ENCODE peak calls at places on chromosomes 6 and 20, in five cellular contexts. I, H, V, E and L are unnamed samples. For H3K27me3, the result is how much of the 10 kb centered on the place peaks cover.

GRCh38 chr20:10861619-10862018 is 187.8 kb upstream of the JAG1 start:
- DNase-seq in V (no peak), I (peak), E (no peak), H (no peak), L (no peak)

GRCh38 chr6:17226269-17226668 is 54.9 kb upstream of the RBM24 start:
- DNase-seq in I (no peak), V (no peak), E (no peak), H (no peak), L (no peak)

GRCh38 chr20:39412091-39412490 is 449.9 kb downstream of the DHX35 start:
- DNase-seq in E (no peak), I (no peak), V (no peak), H (no peak), L (no peak)

GRCh38 chr6:33688006-33688405 is 23.5 kb downstream of the UQCC2 start:
- DNase-seq in V (no peak), H (no peak), E (no peak), I (no peak), L (no peak)

GRCh38 chr6:154805288-154805911 is 72.2 kb downstream of the SCAF8 start:
- DNase-seq in H (peak), E (no peak), I (no peak), V (peak), L (no peak)

GRCh38 chr20:4709261-4710105 is 12.2 kb upstream of the PRND start:
- DNase-seq in E (no peak), H (no peak), V (no peak), I (no peak), L (no peak)

GRCh38 chr6:17869010-17869752 is 118.3 kb downstream of the KIF13A start:
- DNase-seq in E (no peak), H (no peak), V (peak), I (no peak), L (peak)

GRCh38 chr6:141561154-141561553 is 571.6 kb upstream of the GJE1 start:
- DNase-seq in H (no peak), V (no peak), I (no peak), E (no peak), L (no peak)

GRCh38 chr20:38168791-38169589 is 3.9 kb upstream of the TGM2 start:
- DNase-seq in I (no peak), V (peak), H (no peak), E (peak), L (no peak)

GRCh38 chr6:67047996-67048395 is 1341.0 kb upstream of the EYS start:
- DNase-seq in H (no peak), I (no peak), V (no peak), E (no peak), L (no peak)

GRCh38 chr6:106477790-106478189 is 117.3 kb downstream of the CRYBG1 start:
- DNase-seq in E (no peak), H (no peak), I (no peak), V (no peak), L (no peak)

GRCh38 chr20:43564993-43565757 is 6.3 kb downstream of the SGK2 start:
- DNase-seq in E (no peak), H (no peak), I (no peak), V (no peak), L (no peak)

GRCh38 chr20:25059866-25060465 is 2.0 kb upstream of the ACSS1 start:
- DNase-seq in H (no peak), V (no peak), I (no peak), E (no peak), L (no peak)

GRCh38 chr20:25058051-25058796 is at the start of gene ACSS1:
- DNase-seq in I (peak), V (peak), H (peak), E (peak), L (peak)

GRCh38 chr20:25058797-25059486 is 1.0 kb upstream of the ACSS1 start:
- DNase-seq in H (peak), E (no peak), V (peak), I (no peak), L (no peak)

GRCh38 chr20:25061103-25061799 is 3.3 kb upstream of the ACSS1 start:
- DNase-seq in H (no peak), V (no peak), I (peak), E (no peak), L (no peak)

GRCh38 chr20:25059487-25059820 is 1.5 kb upstream of the ACSS1 start:
- DNase-seq in V (no peak), E (no peak), I (no peak), H (no peak), L (no peak)
- H3K27me3 ChIP-seq in V (under half), E (under half), I (under half), H (half or more), L (under half)

DNA sequence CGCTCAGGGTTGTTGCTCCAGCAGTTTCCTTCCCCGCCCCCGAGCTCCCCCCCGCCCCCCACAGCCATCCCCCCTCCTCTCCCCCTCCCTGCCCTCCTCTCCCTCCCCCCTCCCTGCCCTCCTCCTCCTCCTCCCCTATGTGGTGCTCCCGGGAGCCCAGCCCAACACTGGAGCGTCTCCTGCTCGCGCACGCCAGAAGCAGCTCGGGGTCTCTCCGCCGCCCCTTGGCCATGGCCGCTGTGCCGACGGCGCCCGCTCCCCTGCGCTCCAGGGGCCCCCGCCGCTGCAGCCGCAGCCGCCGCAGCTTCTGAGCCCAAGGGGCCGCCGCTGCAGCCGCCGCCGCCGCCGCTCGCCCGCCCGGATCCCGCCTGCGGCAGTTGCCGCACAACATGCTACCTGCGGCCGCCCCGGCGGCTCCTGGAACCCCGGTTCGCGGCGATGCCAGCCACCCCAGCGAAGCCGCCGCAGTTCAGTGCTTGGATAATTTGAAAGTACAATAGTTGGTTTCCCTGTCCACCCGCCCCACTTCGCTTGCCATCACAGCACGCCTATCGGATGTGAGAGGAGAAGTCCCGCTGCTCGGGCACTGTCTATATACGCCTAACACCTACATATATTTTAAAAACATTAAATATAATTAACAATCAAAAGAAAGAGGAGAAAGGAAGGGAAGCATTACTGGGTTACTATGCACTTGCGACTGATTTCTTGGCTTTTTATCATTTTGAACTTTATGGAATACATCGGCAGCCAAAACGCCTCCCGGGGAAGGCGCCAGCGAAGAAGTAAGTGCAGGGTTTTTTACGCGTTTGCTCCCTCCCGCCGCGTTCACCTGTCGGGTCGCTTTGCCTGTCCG is at the start of gene RSPO3:
- DNase-seq in V (peak), H (peak), I (no peak), E (peak), L (peak)
- H3K27me3 ChIP-seq in V (under half), H (under half), I (under half), E (under half), L (under half)

DNA sequence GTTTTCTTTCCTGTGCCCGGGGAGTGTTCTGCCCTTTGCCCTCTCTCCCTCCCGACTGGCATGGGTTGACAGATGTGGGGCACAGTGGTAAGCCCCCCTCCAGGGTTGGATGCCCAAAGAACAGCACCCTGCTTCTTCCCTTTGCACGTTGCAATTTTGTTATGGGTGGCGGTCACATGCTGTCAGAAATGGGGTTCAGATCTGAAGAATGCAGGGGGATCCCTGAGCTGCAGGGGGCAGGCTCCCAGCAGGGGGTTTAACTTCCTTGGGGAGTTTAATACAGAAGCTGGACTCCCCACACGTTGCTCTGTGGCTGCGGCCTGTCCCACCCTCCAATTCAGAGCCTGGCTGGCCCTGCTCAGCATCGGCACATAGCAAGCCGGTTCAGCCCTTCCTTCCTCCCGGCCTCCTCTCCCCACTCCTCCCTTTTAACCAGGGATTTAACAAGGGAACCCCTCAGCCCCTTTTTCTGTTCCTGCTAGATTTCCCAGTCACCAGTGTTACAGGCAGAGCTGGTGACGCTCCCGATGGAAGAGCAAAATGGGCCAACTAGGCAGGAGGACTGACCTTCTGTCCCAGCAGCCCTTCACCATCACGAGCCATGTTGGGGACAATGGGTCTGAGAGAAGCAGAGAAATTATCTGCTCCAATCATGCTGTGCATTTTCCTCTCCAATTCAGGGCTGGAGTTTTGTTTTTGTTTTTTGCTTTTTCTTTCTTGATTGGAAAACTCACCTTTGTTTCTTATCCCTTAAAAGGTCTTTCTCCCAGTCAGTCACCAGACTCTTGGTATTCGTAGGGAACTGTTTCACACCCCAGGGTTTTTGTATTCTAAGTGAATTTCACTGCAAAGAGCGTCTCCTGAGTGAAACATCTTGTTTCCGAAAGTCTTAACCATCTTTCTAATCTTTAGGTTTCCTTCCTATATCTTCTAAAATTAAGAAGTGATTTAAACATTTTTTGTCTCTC is 6.8 kb downstream of the FOXF2 start:
- DNase-seq in E (no peak), H (no peak), V (no peak), I (no peak), L (no peak)
- H3K27me3 ChIP-seq in E (under half), H (half or more), V (under half), I (under half), L (half or more)

DNA sequence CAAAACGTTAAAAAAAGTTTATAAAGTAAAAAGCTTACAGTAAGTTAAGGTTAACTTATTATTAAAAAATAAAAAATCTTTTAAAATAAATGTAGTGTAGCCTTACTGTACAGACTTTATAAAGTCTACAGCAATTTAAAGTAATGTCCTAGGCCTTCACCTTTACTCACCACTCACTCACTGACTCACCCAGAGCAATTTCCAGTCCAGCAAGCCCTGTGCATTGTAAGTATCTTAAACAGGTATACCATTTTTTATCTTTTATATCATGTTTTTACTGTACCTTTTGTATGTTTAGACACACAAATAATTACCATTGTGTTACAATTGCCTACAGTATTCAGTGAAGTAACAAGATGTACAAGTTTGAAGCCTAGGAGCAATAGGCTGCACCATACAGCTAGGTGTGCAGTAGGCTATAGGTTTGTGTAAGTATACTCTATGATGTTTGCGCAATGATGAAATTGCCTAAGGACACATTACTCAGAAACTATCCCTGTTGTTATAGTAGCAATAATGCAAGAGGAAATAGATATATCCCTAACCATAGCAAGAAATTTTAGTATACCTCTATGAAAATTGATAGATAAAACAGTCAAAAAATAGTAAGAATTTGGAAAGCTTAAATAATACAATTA is 39.5 kb downstream of the FBXO5 start:
- DNase-seq in V (no peak), H (no peak), I (no peak), E (no peak), L (no peak)
- H3K27me3 ChIP-seq in V (under half), H (under half), I (under half), E (under half), L (under half)

GRCh38 chr20:59416916-59417315 is 116.5 kb downstream of the EDN3 start:
- DNase-seq in V (no peak), H (no peak), I (no peak), E (no peak), L (no peak)
- H3K27me3 ChIP-seq in V (under half), H (under half), I (under half), E (under half), L (under half)

DNA sequence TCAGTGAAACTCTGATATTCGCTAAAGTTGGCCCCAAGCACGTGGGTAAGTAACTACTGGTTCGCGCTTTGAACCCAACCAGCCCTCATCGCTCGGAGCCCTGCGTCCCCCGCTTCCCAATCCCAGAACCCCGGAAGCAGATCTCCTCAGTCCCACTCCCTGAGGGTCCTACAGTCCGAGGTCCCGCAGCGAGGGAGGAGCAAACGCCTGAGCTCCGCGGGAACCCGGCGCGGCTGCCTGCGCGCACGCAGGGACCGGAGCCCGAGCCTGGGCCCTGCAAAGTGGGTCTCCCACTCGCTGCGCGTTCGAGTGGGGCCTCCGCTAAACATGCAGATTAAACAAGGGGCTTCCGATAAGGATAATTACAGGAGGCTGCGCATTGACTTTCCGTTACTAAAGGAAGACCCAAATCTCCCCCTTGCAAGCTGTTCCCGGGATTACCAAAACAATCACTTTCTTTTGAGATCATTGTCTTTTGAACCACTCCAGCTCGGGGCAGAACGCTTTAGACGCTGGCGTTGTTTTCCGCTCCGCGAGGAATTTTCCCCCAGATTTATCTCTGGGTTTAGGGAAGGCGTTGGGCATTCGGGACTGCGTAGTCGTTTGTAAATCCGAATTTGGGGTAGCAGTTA is 1.3 kb upstream of the VSX1 start:
- DNase-seq in E (no peak), V (no peak), H (no peak), I (no peak), L (no peak)
- H3K27me3 ChIP-seq in E (under half), V (half or more), H (half or more), I (under half), L (under half)

GRCh38 chr20:46303176-46303956 is 4.9 kb downstream of the CDH22 start:
- DNase-seq in I (no peak), H (no peak), E (no peak), V (no peak), L (no peak)
- H3K27me3 ChIP-seq in I (under half), H (half or more), E (under half), V (under half), L (under half)

DNA sequence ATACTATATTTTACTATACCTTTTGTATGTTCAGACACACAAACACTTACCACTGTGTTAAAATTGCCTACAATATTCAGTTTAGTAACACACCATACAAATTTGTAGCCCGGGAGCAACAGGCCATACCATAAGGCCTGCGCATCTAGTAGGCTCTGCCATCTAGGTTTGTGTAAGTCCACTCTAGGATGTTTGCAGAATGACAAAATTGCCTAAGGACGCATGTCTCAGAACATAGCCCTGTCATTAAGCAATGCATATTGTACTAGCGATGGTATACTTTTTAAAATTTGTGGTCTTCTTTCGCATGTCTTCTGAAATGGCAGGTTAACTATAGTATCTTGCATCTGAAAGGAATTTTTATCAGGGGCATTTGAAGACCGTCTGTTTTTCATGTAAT is 26.6 kb upstream of the MAP7 start:
- DNase-seq in E (no peak), H (no peak), I (no peak), V (no peak), L (no peak)
- H3K27me3 ChIP-seq in E (under half), H (under half), I (under half), V (under half), L (under half)

GRCh38 chr6:150005761-150006651 is 19.3 kb downstream of the RAET1L start:
- DNase-seq in I (no peak), V (no peak), H (no peak), E (no peak), L (no peak)

GRCh38 chr6:150008588-150008987 is 16.7 kb downstream of the RAET1L start:
- DNase-seq in H (no peak), I (no peak), V (peak), E (no peak), L (no peak)

GRCh38 chr6:150004101-150004782 is 21.1 kb downstream of the RAET1L start:
- DNase-seq in E (no peak), H (no peak), I (no peak), V (no peak), L (no peak)

GRCh38 chr6:150004783-150005717 is 20.3 kb downstream of the RAET1L start:
- DNase-seq in E (peak), V (peak), I (peak), H (peak), L (peak)

DNA sequence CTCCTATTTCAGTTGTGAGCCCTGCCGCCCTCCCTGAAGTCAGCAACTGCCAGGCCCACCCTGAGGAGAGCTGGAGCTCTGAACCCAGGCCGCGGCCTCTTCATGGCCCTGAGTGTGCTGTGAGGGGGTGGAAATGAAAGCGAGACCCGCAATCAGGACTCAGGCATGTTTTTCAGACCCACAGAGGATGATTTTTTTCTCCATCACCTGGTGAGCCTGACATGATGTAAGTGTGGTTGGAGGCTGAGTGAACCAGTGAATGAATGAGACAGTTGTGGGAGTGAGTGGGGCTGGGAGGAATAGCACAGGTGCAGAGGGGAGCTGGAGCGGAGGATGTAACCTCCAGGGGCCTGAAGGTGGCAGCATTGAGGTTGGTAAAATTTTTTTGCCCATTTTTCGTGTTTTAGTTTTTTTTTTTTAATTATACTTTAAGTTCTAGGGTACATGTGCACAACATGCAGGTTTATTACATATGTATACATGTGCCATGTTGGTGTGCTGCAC is 18.3 kb downstream of the RAET1L start:
- DNase-seq in I (no peak), E (no peak), H (peak), V (peak), L (no peak)
- H3K27me3 ChIP-seq in I (under half), E (under half), H (half or more), V (under half), L (under half)